ENCODE peak calls at places on chromosomes 3 and 15, in ten cellular contexts. X, O, B, T, V, G, H, K, C and M are unnamed samples.
A peak's percentile ranks its signal among the peaks of the same experiment; 100 is the strongest.

GRCh38 chr15:94671845-94672524 is 440.6 kb downstream of the MCTP2 start:
- DNase-seq in X (peak; percentile 7), O (no peak), B (no peak), T (no peak), V (no peak), G (no peak), H (peak; percentile 38), K (no peak), C (no peak), M (no peak)

GRCh38 chr3:58038675-58039302 is 30.6 kb downstream of the FLNB start:
- DNase-seq in X (peak; percentile 34), O (no peak), B (no peak), T (no peak), V (peak; percentile 57), G (no peak), H (no peak), K (no peak), C (no peak), M (no peak)

GRCh38 chr15:29900237-29901189 is 78.2 kb upstream of the TJP1 start:
- DNase-seq in X (no peak), O (peak; percentile 57), B (no peak), T (no peak), V (no peak), G (no peak), H (no peak), K (no peak), C (no peak), M (no peak)

GRCh38 chr15:42457445-42458442 is 33.2 kb downstream of the ZNF106 start:
- DNase-seq in X (peak; percentile 91), O (peak; percentile 27), B (peak; percentile 87), T (peak; percentile 69), V (peak; percentile 95), G (peak; percentile 90), H (peak; percentile 96), K (peak; percentile 89), C (peak; percentile 94), M (peak; percentile 97)

GRCh38 chr3:48296699-48297098 is 36.8 kb downstream of the SPINK8 start:
- DNase-seq in X (no peak), O (no peak), B (no peak), T (no peak), V (no peak), G (no peak), H (no peak), K (no peak), C (no peak), M (no peak)

GRCh38 chr3:166351461-166351860 is 514.2 kb upstream of the BCHE start:
- DNase-seq in X (no peak), O (peak; percentile 7), B (no peak), T (no peak), V (no peak), G (no peak), H (no peak), K (no peak), C (no peak), M (no peak)

GRCh38 chr3:168865022-168865551 is 769.4 kb upstream of the GOLIM4 start:
- DNase-seq in X (peak; percentile 70), O (peak; percentile 42), B (peak; percentile 16), T (no peak), V (peak; percentile 44), G (no peak), H (peak; percentile 70), K (no peak), C (no peak), M (peak; percentile 73)

GRCh38 chr15:85744636-85745422 is 49.9 kb downstream of the KLHL25 start:
- DNase-seq in X (no peak), O (no peak), B (no peak), T (no peak), V (no peak), G (no peak), H (no peak), K (no peak), C (no peak), M (no peak)

GRCh38 chr15:70633394-70633793 is 130.0 kb downstream of the UACA start:
- DNase-seq in X (no peak), O (no peak), B (no peak), T (no peak), V (no peak), G (no peak), H (peak; percentile 38), K (no peak), C (no peak), M (peak; percentile 63)

GRCh38 chr15:43792761-43793493 is 807 bp downstream of the SERF2 start:
- DNase-seq in X (peak; percentile 45), O (peak; percentile 38), B (peak; percentile 60), T (no peak), V (peak; percentile 53), G (no peak), H (peak; percentile 40), K (no peak), C (no peak), M (peak; percentile 45)

GRCh38 chr15:73841756-73842590 is 31.4 kb upstream of the TBC1D21 start:
- DNase-seq in X (no peak), O (no peak), B (no peak), T (no peak), V (no peak), G (no peak), H (no peak), K (no peak), C (no peak), M (no peak)

GRCh38 chr3:186609247-186609868 is 3.5 kb upstream of the AHSG start:
- DNase-seq in X (peak; percentile 42), O (peak; percentile 76), B (peak; percentile 41), T (no peak), V (peak; percentile 6), G (no peak), H (peak; percentile 41), K (no peak), C (no peak), M (no peak)
- TF ChIP-seq CTCF in X (peak; percentile 41), O (peak; percentile 83), B (peak; percentile 71), T (peak; percentile 30), V (peak; percentile 27), G (no peak), H (peak; percentile 35), K (no peak), C (peak; percentile 24), M (peak; percentile 28)

GRCh38 chr15:63495780-63496179 is 8.6 kb upstream of the USP3 start:
- DNase-seq in X (no peak), O (no peak), B (no peak), T (no peak), V (no peak), G (no peak), H (no peak), K (no peak), C (no peak), M (no peak)

GRCh38 chr15:63493451-63493850 is 10.9 kb upstream of the USP3 start:
- DNase-seq in X (no peak), O (no peak), B (no peak), T (no peak), V (no peak), G (no peak), H (no peak), K (no peak), C (no peak), M (no peak)

GRCh38 chr15:63495343-63495742 is 9.1 kb upstream of the USP3 start:
- DNase-seq in X (no peak), O (no peak), B (no peak), T (no peak), V (no peak), G (no peak), H (no peak), K (no peak), C (no peak), M (no peak)

GRCh38 chr15:63492541-63493077 is 11.8 kb upstream of the USP3 start:
- DNase-seq in X (peak; percentile 40), O (peak; percentile 77), B (no peak), T (no peak), V (peak; percentile 51), G (no peak), H (peak; percentile 45), K (peak; percentile 69), C (no peak), M (no peak)

DNA sequence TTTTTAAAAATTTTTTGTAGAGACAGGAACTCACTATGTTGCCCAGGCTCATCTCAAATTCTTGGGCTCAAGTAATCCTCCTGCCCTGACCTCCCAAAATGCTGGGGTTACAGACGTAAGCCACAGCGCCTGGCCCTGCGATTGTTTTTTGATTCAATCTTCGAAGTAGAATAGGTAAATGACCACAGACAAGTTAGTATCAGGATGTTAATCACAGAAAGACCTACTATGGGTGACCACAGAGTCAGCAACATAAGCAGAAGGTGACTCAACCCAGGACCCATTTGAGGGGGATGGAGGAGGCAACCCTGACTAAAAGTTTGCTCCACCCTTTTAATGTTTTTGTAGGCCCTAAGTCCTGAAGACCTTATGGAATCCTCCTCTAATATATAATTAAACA is 10.0 kb upstream of the USP3 start:
- DNase-seq in X (no peak), O (no peak), B (no peak), T (no peak), V (no peak), G (no peak), H (no peak), K (no peak), C (no peak), M (no peak)
- H3K4me3 ChIP-seq in X (no peak overlapping the region), O (no peak overlapping the region), B (no peak overlapping the region), T (no peak overlapping the region), V (no peak overlapping the region), G (no peak overlapping the region), H (no peak overlapping the region), K (no peak overlapping the region), C (no peak overlapping the region), M (no peak overlapping the region)

GRCh38 chr3:159441279-159441678 is 547.4 kb upstream of the IL12A start:
- DNase-seq in X (no peak), O (no peak), B (no peak), T (no peak), V (no peak), G (no peak), H (no peak), K (no peak), C (no peak), M (no peak)
- TF ChIP-seq CTCF in X (no peak), O (no peak), B (no peak), T (no peak), V (no peak), G (no peak), H (no peak), K (no peak), C (no peak), M (no peak)

GRCh38 chr15:48897144-48897814 is 19.3 kb downstream of the EID1 start:
- DNase-seq in X (peak; percentile 70), O (no peak), B (no peak), T (no peak), V (peak; percentile 77), G (no peak), H (peak; percentile 75), K (peak; percentile 56), C (no peak), M (peak; percentile 84)

GRCh38 chr15:48896775-48897143 is 18.8 kb downstream of the EID1 start:
- DNase-seq in X (no peak), O (no peak), B (no peak), T (no peak), V (no peak), G (no peak), H (peak; percentile 6), K (no peak), C (no peak), M (no peak)

GRCh38 chr15:48899793-48900192 is 21.9 kb downstream of the EID1 start:
- DNase-seq in X (no peak), O (peak; percentile 42), B (no peak), T (no peak), V (no peak), G (no peak), H (no peak), K (no peak), C (no peak), M (no peak)

GRCh38 chr15:48893311-48893710 is 15.4 kb downstream of the EID1 start:
- DNase-seq in X (no peak), O (no peak), B (no peak), T (no peak), V (no peak), G (no peak), H (no peak), K (no peak), C (no peak), M (no peak)

GRCh38 chr15:48898083-48898482 is 20.1 kb downstream of the EID1 start:
- DNase-seq in X (no peak), O (no peak), B (no peak), T (no peak), V (no peak), G (no peak), H (no peak), K (no peak), C (no peak), M (no peak)
- H3K4me3 ChIP-seq in X (no peak overlapping the region), O (no peak overlapping the region), B (no peak overlapping the region), T (no peak overlapping the region), V (no peak overlapping the region), G (no peak overlapping the region), H (no peak overlapping the region), K (no peak overlapping the region), C (no peak overlapping the region), M (no peak overlapping the region)